ENCODE peak calls at places on chromosomes 2 and 18, in ten cellular contexts. N is M059J, F is DMS 273 treated with DMSO at 0.1 percent for 48 hours, S is EH, Q is NCI-H774, I is HFFc6, K is type B pancreatic cell, X is iris pigment epithelial cell, J is astrocyte of the hippocampus, Z is GM04503. B is an unnamed sample.
A peak's percentile ranks its signal among the peaks of the same experiment; 100 is the strongest.

GRCh38 chr2:109356251-109357035 is 227.4 kb downstream of the SH3RF3 start:
- DNase-seq in N (no peak), F (no peak), S (no peak), Q (no peak), I (no peak), K (peak; percentile 34), X (no peak), J (no peak), Z (no peak), B (no peak)

GRCh38 chr2:231191896-231192872 is 6.2 kb upstream of the ARMC9 start:
- DNase-seq in N (peak; percentile 50), F (no peak), S (peak; percentile 88), Q (no peak), I (peak; percentile 77), K (peak; percentile 77), X (peak; percentile 84), J (peak; percentile 82), Z (peak; percentile 67), B (no peak)

GRCh38 chr2:42196403-42197267 is 27.5 kb downstream of the EML4 start:
- DNase-seq in N (peak; percentile 60), F (peak; percentile 97), S (peak; percentile 72), Q (no peak), I (peak; percentile 44), K (no peak), X (peak; percentile 71), J (peak; percentile 55), Z (no peak), B (no peak)

GRCh38 chr2:96146881-96147592 is 1.8 kb upstream of the DUSP2 start:
- DNase-seq in N (peak; percentile 96), F (peak; percentile 73), S (peak; percentile 63), Q (no peak), I (peak; percentile 70), K (no peak), X (no peak), J (peak; percentile 83), Z (no peak), B (no peak)

GRCh38 chr2:143128681-143129580 is at the start of gene ARHGAP15:
- DNase-seq in N (no peak), F (no peak), S (no peak), Q (no peak), I (no peak), K (no peak), X (no peak), J (no peak), Z (no peak), B (peak; percentile 82)

GRCh38 chr2:82027901-82028570 is 1723.5 kb upstream of the LRRTM1 start:
- DNase-seq in N (no peak), F (no peak), S (no peak), Q (no peak), I (no peak), K (no peak), X (no peak), J (no peak), Z (no peak), B (no peak)

GRCh38 chr2:223779877-223780276 is 57.5 kb downstream of the AP1S3 start:
- DNase-seq in N (peak; percentile 46), F (no peak), S (peak; percentile 55), Q (no peak), I (peak; percentile 33), K (no peak), X (peak; percentile 64), J (peak; percentile 36), Z (no peak), B (peak; percentile 60)

GRCh38 chr2:237677951-237678481 is 50.6 kb downstream of the LRRFIP1 start:
- DNase-seq in N (no peak), F (no peak), S (peak; percentile 74), Q (no peak), I (peak; percentile 37), K (no peak), X (peak; percentile 96), J (no peak), Z (no peak), B (no peak)

GRCh38 chr2:54683596-54683995 is 39.9 kb upstream of the EML6 start:
- DNase-seq in N (peak; percentile 27), F (no peak), S (no peak), Q (no peak), I (no peak), K (no peak), X (no peak), J (no peak), Z (no peak), B (no peak)

GRCh38 chr2:7633556-7634153 is 716.4 kb downstream of the RNF144A start:
- DNase-seq in N (no peak), F (peak; percentile 66), S (no peak), Q (peak; percentile 33), I (no peak), K (no peak), X (no peak), J (no peak), Z (no peak), B (no peak)

GRCh38 chr2:159094173-159094737 is 125.8 kb downstream of the TANC1 start:
- DNase-seq in N (peak; percentile 93), F (no peak), S (peak; percentile 87), Q (no peak), I (peak; percentile 74), K (no peak), X (peak; percentile 25), J (peak; percentile 75), Z (peak; percentile 85), B (no peak)

GRCh38 chr18:50844554-50844953 is 24.7 kb upstream of the MRO start:
- DNase-seq in N (no peak), F (no peak), S (no peak), Q (no peak), I (no peak), K (no peak), X (no peak), J (no peak), Z (no peak), B (no peak)

GRCh38 chr18:12657048-12657848 is 659 bp downstream of the SPIRE1 start:
- DNase-seq in N (peak; percentile 39), F (no peak), S (peak; percentile 57), Q (peak; percentile 32), I (peak; percentile 13), K (peak; percentile 70), X (peak; percentile 62), J (peak; percentile 80), Z (no peak), B (peak; percentile 55)

GRCh38 chr2:69827796-69828540 is 1.5 kb upstream of the GMCL1 start:
- DNase-seq in N (no peak), F (no peak), S (no peak), Q (no peak), I (no peak), K (no peak), X (peak; percentile 17), J (no peak), Z (no peak), B (no peak)

GRCh38 chr2:134083548-134083947 is 170.3 kb upstream of the MGAT5 start:
- DNase-seq in N (peak; percentile 52), F (no peak), S (peak; percentile 19), Q (no peak), I (no peak), K (no peak), X (no peak), J (no peak), Z (no peak), B (no peak)

B was measured in stimulated activated effector memory CD8-positive, alpha-beta T cell treated with anti-CD3 and anti-CD28 coated beads, Interleukin-12 subunit alpha, Interleukin-12 subunit beta, amount 100 ng/mL, for 72 hours.